ENCODE peak calls at places on chromosomes 5 and 9, in six cellular contexts. F is cardiac muscle cell, D is GM12892, Q is ureter, H is HT1080, G is RPMI7951. M is an unnamed sample.

GRCh38 chr5:52784741-52785140 is 3.0 kb upstream of the ITGA1 start:
- DNase-seq in F (no peak), H (peak; percentile 8), D (no peak), Q (no peak), G (peak; percentile 65), M (peak; percentile 72)

GRCh38 chr5:93186031-93186682 is 394.9 kb downstream of the NR2F1-AS1 start:
- DNase-seq in Q (no peak), D (no peak), F (peak; percentile 45), G (peak; percentile 77), H (peak; percentile 78), M (peak; percentile 84)

GRCh38 chr5:1516615-1517601 is 6.9 kb downstream of the LPCAT1 start:
- DNase-seq in Q (peak; percentile 37), D (no peak), H (peak; percentile 28), G (no peak), F (peak; percentile 51), M (peak; percentile 80)

GRCh38 chr5:68803881-68804319 is 289.9 kb upstream of the SLC30A5 start:
- DNase-seq in H (no peak), Q (no peak), F (no peak), D (no peak), G (no peak), M (no peak)

GRCh38 chr5:28174691-28175090 is 1136.3 kb upstream of the CDH9 start:
- DNase-seq in F (no peak), Q (no peak), H (no peak), D (no peak), G (no peak), M (no peak)

GRCh38 chr5:51960617-51961115 is 577.4 kb downstream of the ISL1 start:
- DNase-seq in Q (no peak), G (peak; percentile 5), H (peak; percentile 33), F (no peak), D (no peak), M (no peak)

GRCh38 chr5:76074487-76074886 is 8.7 kb upstream of the SV2C start:
- DNase-seq in G (no peak), F (no peak), Q (no peak), D (no peak), H (no peak), M (no peak)

GRCh38 chr5:180787025-180787424 is 15.6 kb downstream of the MGAT1 start:
- DNase-seq in G (no peak), D (no peak), Q (no peak), F (no peak), H (no peak), M (peak; percentile 31)

GRCh38 chr5:165304193-165304820 is 1798.9 kb downstream of the MAT2B start:
- DNase-seq in Q (no peak), H (no peak), G (no peak), D (no peak), F (no peak), M (no peak)

GRCh38 chr5:146772881-146773440 is 105.6 kb downstream of the PPP2R2B start:
- DNase-seq in H (no peak), Q (no peak), D (no peak), G (no peak), F (no peak), M (no peak)

GRCh38 chr5:9082996-9083395 is 462.9 kb downstream of the SEMA5A start:
- DNase-seq in H (no peak), G (no peak), D (no peak), Q (no peak), F (peak; percentile 19), M (no peak)

GRCh38 chr5:77828445-77828844 is 52.3 kb upstream of the TBCA start:
- DNase-seq in D (no peak), F (no peak), Q (no peak), G (no peak), H (no peak), M (peak; percentile 15)

GRCh38 chr5:114010362-114010761 is 351.5 kb upstream of the KCNN2 start:
- DNase-seq in G (peak; percentile 27), H (no peak), D (no peak), F (peak; percentile 68), Q (no peak), M (peak; percentile 44)

GRCh38 chr9:130901498-130902203 is 5.0 kb upstream of the QRFP start:
- DNase-seq in H (no peak), Q (no peak), G (peak; percentile 24), D (no peak), F (no peak), M (no peak)

GRCh38 chr9:35756743-35757526 is 2.9 kb upstream of the MSMP start:
- DNase-seq in H (no peak), F (peak; percentile 17), D (peak; percentile 60), G (peak; percentile 22), Q (peak; percentile 81), M (no peak)

GRCh38 chr5:54257366-54258118 is 52.8 kb downstream of the ARL15 start:
- DNase-seq in D (no peak), F (no peak), G (no peak), H (no peak), Q (no peak), M (no peak)

GRCh38 chr5:94459915-94460314 is 158.5 kb downstream of the KIAA0825 start:
- DNase-seq in Q (no peak), H (no peak), G (no peak), F (no peak), D (no peak), M (no peak)